ENCODE peak calls at places on chromosomes 6 and 20, in eight cellular contexts. Y is dorsolateral prefrontal cortex; W is frontal cortex; H is head of caudate nucleus; I is left ventricle myocardium inferior; U is naive thymus-derived CD8-positive, alpha-beta T cell; K is IMR-90; A is fibroblast of the conjunctiva. N is an unnamed sample.

GRCh38 chr20:1660263-1660662 is 2.7 kb upstream of the SIRPG start:
- DNase-seq in Y (no peak), W (no peak), H (no peak), I (no peak), U (no peak), K (no peak), A (no peak), N (no peak)

GRCh38 chr6:36381502-36382389 is 5.7 kb downstream of the ETV7 start:
- DNase-seq in Y (no peak), W (no peak), H (no peak), I (no peak), U (no peak), K (no peak), A (no peak), N (no peak)

GRCh38 chr6:54132587-54132986 is 21.3 kb downstream of the MLIP start:
- DNase-seq in Y (no peak), W (no peak), H (no peak), I (no peak), U (no peak), K (no peak), A (no peak), N (no peak)

GRCh38 chr6:46898011-46898410 is 23.7 kb downstream of the ADGRF5 start:
- DNase-seq in Y (no peak), W (no peak), H (no peak), I (no peak), U (no peak), K (no peak), A (no peak), N (no peak)

GRCh38 chr20:47262365-47263013 is 94.0 kb downstream of the ZMYND8 start:
- DNase-seq in Y (no peak), W (no peak), H (no peak), I (no peak), U (no peak), K (no peak), A (no peak), N (no peak)

GRCh38 chr6:46325561-46326525 is 155.1 kb upstream of the ENPP5 start:
- DNase-seq in Y (peak), W (peak), H (peak), I (no peak), U (peak), K (peak), A (peak), N (peak)

GRCh38 chr6:27805347-27805746 is 106.8 kb downstream of the OR2B2 start:
- DNase-seq in Y (no peak), W (no peak), H (no peak), I (no peak), U (no peak), K (no peak), A (no peak), N (no peak)

GRCh38 chr20:51752343-51752951 is 15.7 kb downstream of the ATP9A start:
- DNase-seq in Y (no peak), W (no peak), H (no peak), I (no peak), U (no peak), K (peak), A (peak), N (no peak)

GRCh38 chr20:38158701-38159325 is 6.3 kb downstream of the TGM2 start:
- DNase-seq in Y (no peak), W (no peak), H (no peak), I (peak), U (no peak), K (no peak), A (no peak), N (peak)

GRCh38 chr6:151310852-151311767 is 71.3 kb downstream of the AKAP12 start:
- DNase-seq in Y (no peak), W (no peak), H (no peak), I (no peak), U (no peak), K (no peak), A (no peak), N (no peak)

GRCh38 chr6:163520956-163521355 is 106.4 kb downstream of the QKI start:
- DNase-seq in Y (no peak), W (no peak), H (no peak), I (no peak), U (no peak), K (no peak), A (no peak), N (no peak)

GRCh38 chr6:76644231-76644630 is 571.8 kb upstream of the IMPG1 start:
- DNase-seq in Y (no peak), W (no peak), H (no peak), I (no peak), U (no peak), K (no peak), A (no peak), N (no peak)

GRCh38 chr6:2412731-2413130 is 167.3 kb upstream of the GMDS start:
- DNase-seq in Y (no peak), W (no peak), H (no peak), I (no peak), U (no peak), K (peak), A (peak), N (no peak)

GRCh38 chr20:59938696-59939051 is 1.4 kb downstream of the PPP1R3D start:
- DNase-seq in Y (no peak), W (no peak), H (no peak), I (no peak), U (no peak), K (peak), A (no peak), N (no peak)

GRCh38 chr6:80182291-80182690 is 75.8 kb downstream of the BCKDHB start:
- DNase-seq in Y (no peak), W (no peak), H (no peak), I (no peak), U (no peak), K (peak), A (peak), N (no peak)

GRCh38 chr6:149328083-149328482 is 10.6 kb downstream of the TAB2 start:
- DNase-seq in Y (no peak), W (no peak), H (no peak), I (no peak), U (no peak), K (peak), A (no peak), N (no peak)

GRCh38 chr6:136582702-136583471 is 32.7 kb upstream of the MAP7 start:
- DNase-seq in Y (no peak), W (no peak), H (no peak), I (no peak), U (no peak), K (peak), A (peak), N (no peak)

GRCh38 chr6:106927531-106928398 is 46.8 kb downstream of the CD24 start:
- DNase-seq in Y (no peak), W (no peak), H (no peak), I (peak), U (no peak), K (peak), A (no peak), N (no peak)

GRCh38 chr6:25012657-25013056 is 76.9 kb upstream of the RIPOR2 start:
- DNase-seq in Y (no peak), W (no peak), H (no peak), I (no peak), U (no peak), K (peak), A (peak), N (no peak)

GRCh38 chr6:100101656-100102055 is 107.6 kb upstream of the MCHR2 start:
- DNase-seq in Y (no peak), W (no peak), H (no peak), I (no peak), U (no peak), K (peak), A (no peak), N (no peak)

GRCh38 chr6:120198033-120198432 is 848.5 kb upstream of the MAN1A1 start:
- DNase-seq in Y (no peak), W (no peak), H (no peak), I (no peak), U (no peak), K (no peak), A (no peak), N (no peak)

GRCh38 chr6:32152414-32153251 is 894 bp upstream of the PRRT1 start:
- DNase-seq in Y (no peak), W (no peak), H (no peak), I (no peak), U (no peak), K (peak), A (no peak), N (no peak)

GRCh38 chr6:95280690-95281273 is 296.6 kb upstream of the MANEA start:
- DNase-seq in Y (no peak), W (no peak), H (peak), I (no peak), U (no peak), K (peak), A (peak), N (no peak)

GRCh38 chr6:127342296-127342945 is 988 bp downstream of the ECHDC1 start:
- DNase-seq in Y (no peak), W (no peak), H (no peak), I (no peak), U (no peak), K (peak), A (no peak), N (no peak)